ENCODE peak calls at places on chromosomes 12 and 14, in four cellular contexts. T is body of pancreas, Q is heart left ventricle, H is Peyer's patch. C is an unnamed sample. For H3K4me1, the result is how much of the 10 kb centered on the place peaks cover.

GRCh38 chr14:93496856-93497255 is 66.1 kb downstream of the UNC79 start:
- DNase-seq in T (no peak), Q (no peak), H (no peak), C (no peak)

GRCh38 chr12:53735556-53735955 is 8.3 kb upstream of the CALCOCO1 start:
- DNase-seq in T (peak), Q (peak), H (no peak), C (no peak)

GRCh38 chr14:40697221-40697620 is 909.5 kb upstream of the LRFN5 start:
- DNase-seq in T (no peak), Q (no peak), H (no peak), C (no peak)

GRCh38 chr12:79420146-79420618 is 270.6 kb downstream of the PAWR start:
- DNase-seq in T (peak), Q (no peak), H (no peak), C (no peak)

GRCh38 chr12:102406033-102406584 is 74.3 kb downstream of the IGF1 start:
- DNase-seq in T (peak), Q (peak), H (peak), C (no peak)

GRCh38 chr12:105878964-105879363 is 259.8 kb downstream of the NUAK1 start:
- DNase-seq in T (no peak), Q (no peak), H (no peak), C (no peak)

GRCh38 chr12:46165191-46165590 is 103.7 kb downstream of the SLC38A1 start:
- DNase-seq in T (no peak), Q (no peak), H (no peak), C (no peak)

GRCh38 chr12:69851976-69852375 is 26.9 kb downstream of the MYRFL start:
- DNase-seq in T (no peak), Q (no peak), H (no peak), C (no peak)

GRCh38 chr12:13282861-13283260 is 86.3 kb downstream of the EMP1 start:
- DNase-seq in T (no peak), Q (no peak), H (no peak), C (no peak)

GRCh38 chr14:20855652-20856291 is 35.4 kb upstream of the RNASE3 start:
- DNase-seq in T (peak), Q (peak), H (peak), C (no peak)

GRCh38 chr14:36981832-36982528 is 190.4 kb downstream of the SLC25A21 start:
- DNase-seq in T (no peak), Q (no peak), H (no peak), C (no peak)

GRCh38 chr14:103828315-103828967 is 18.9 kb downstream of the PPP1R13B start:
- DNase-seq in T (peak), Q (peak), H (no peak), C (no peak)

GRCh38 chr14:94636744-94637412 is 24.7 kb downstream of the SERPINA3 start:
- DNase-seq in T (no peak), Q (no peak), H (no peak), C (no peak)

GRCh38 chr12:47736877-47737676 is 11.8 kb upstream of the ENDOU start:
- DNase-seq in T (peak), Q (peak), H (peak), C (peak)

GRCh38 chr12:48192861-48193260 is 9.4 kb downstream of the CCDC184 start:
- DNase-seq in T (no peak), Q (no peak), H (no peak), C (no peak)

GRCh38 chr14:95361373-95362179 is 41.9 kb upstream of the CLMN start:
- DNase-seq in T (peak), Q (no peak), H (peak), C (no peak)

GRCh38 chr12:107847830-107848229 is 73.3 kb downstream of the ASCL4 start:
- DNase-seq in T (no peak), Q (no peak), H (no peak), C (no peak)

GRCh38 chr12:65511134-65511912 is 232.8 kb downstream of the MSRB3 start:
- DNase-seq in T (peak), Q (peak), H (no peak), C (no peak)

GRCh38 chr12:5254703-5255102 is 177.2 kb upstream of the NTF3 start:
- DNase-seq in T (no peak), Q (no peak), H (no peak), C (no peak)

GRCh38 chr12:76738824-76739579 is 24.9 kb upstream of the ZDHHC17 start:
- DNase-seq in T (no peak), Q (no peak), H (no peak), C (no peak)

GRCh38 chr14:73173092-73173735 is 36.9 kb downstream of the PSEN1 start:
- DNase-seq in T (no peak), Q (no peak), H (no peak), C (no peak)

GRCh38 chr12:118327381-118327780 is 45.3 kb downstream of the TAOK3 start:
- DNase-seq in T (no peak), Q (no peak), H (no peak), C (no peak)

GRCh38 chr12:68613209-68613904 is 2.7 kb downstream of the RAP1B start:
- DNase-seq in T (no peak), Q (no peak), H (peak), C (no peak)

GRCh38 chr12:121893901-121894540 is 5.4 kb downstream of the PSMD9 start:
- DNase-seq in T (peak), Q (no peak), H (no peak), C (no peak)

GRCh38 chr12:65988596-65988995 is 142.0 kb downstream of the LLPH start:
- DNase-seq in T (no peak), Q (no peak), H (no peak), C (no peak)

GRCh38 chr12:38823314-38823713 is 82.1 kb downstream of the CPNE8 start:
- DNase-seq in T (no peak), Q (no peak), H (no peak), C (no peak)

GRCh38 chr12:79444089-79444488 is 246.7 kb downstream of the PAWR start:
- DNase-seq in T (no peak), Q (no peak), H (no peak), C (no peak)

GRCh38 chr14:99510556-99511139 is 29.4 kb downstream of the CCNK start:
- DNase-seq in T (no peak), Q (no peak), H (no peak), C (no peak)

GRCh38 chr12:100936661-100937060 is 142.1 kb downstream of the ANO4 start:
- DNase-seq in T (no peak), Q (no peak), H (no peak), C (no peak)

GRCh38 chr14:76644875-76645518 is 116.3 kb upstream of the VASH1 start:
- DNase-seq in T (peak), Q (peak), H (peak), C (no peak)

GRCh38 chr14:106872619-106873446 is 1346.5 kb downstream of the TMEM121 start:
- DNase-seq in T (peak), Q (no peak), H (peak), C (no peak)

GRCh38 chr14:31024577-31025334 is 693 bp upstream of the AP4S1 start:
- DNase-seq in T (no peak), Q (no peak), H (no peak), C (no peak)

GRCh38 chr14:90544566-90544965 is 147.7 kb downstream of the CALM1 start:
- DNase-seq in T (no peak), Q (no peak), H (no peak), C (no peak)

GRCh38 chr14:74671789-74672188 is 41.1 kb downstream of the AREL1 start:
- DNase-seq in T (no peak), Q (no peak), H (no peak), C (no peak)

GRCh38 chr12:80170915-80171314 is 71.6 kb downstream of the OTOGL start:
- DNase-seq in T (no peak), Q (no peak), H (no peak), C (no peak)

GRCh38 chr12:66048843-66049537 is 81.6 kb downstream of the LLPH start:
- DNase-seq in T (no peak), Q (no peak), H (no peak), C (no peak)

GRCh38 chr12:16062611-16063010 is 151.5 kb downstream of the DERA start:
- DNase-seq in T (no peak), Q (no peak), H (no peak), C (no peak)

GRCh38 chr12:8989425-8989824 is at the start of gene KLRG1:
- DNase-seq in T (no peak), Q (no peak), H (no peak), C (no peak)

DNA sequence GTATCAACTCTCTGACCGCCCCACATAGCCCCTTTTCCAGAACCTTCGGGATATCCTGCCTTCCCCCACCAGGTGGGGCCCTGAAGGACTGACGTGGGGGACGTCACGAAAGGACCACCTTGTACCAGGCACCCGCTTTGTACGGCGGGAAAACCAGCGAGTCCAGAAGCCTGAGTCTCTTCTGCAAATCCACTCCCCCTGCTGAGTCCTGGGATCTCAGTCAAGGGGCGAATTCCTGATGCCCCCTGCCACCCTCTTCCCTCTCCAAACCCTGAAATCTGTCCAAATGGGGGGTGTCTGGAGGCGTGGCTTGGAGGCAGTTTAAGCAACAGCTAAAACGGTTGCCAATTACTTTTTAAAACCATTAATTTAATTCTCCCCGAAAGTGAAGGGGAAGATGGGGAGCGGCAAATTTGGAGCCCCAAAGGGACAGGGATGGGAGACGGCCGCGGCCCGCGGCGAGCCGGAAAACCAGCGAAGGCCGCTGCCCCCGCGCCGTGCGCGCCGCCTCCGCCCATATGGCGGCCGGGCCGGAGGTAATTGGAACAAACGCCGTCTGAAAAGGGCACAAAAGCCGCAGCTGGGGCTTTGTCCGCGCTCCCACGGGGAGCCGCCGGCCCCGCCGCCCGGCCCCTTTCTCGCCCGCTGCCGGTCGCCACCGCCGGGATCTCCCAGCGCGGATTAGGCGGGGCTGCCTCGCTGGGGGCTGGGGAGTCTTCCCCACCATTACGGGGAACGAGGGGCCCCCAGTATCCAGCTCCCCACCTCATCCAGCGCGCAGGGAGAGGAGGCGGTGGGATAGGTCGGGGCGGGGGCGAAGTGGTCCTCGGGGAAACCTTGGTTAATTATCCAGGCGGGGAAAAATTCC is 6.6 kb downstream of the LHX5 start:
- DNase-seq in T (no peak), Q (no peak), H (no peak), C (no peak)
- H3K4me1 ChIP-seq in T (under half), Q (half or more), H (under half), C (under half)

GRCh38 chr14:88668448-88669116 is 105.7 kb downstream of the ZC3H14 start:
- DNase-seq in T (no peak), Q (no peak), H (no peak), C (no peak)

GRCh38 chr14:88667555-88668273 is 104.9 kb downstream of the ZC3H14 start:
- DNase-seq in T (peak), Q (peak), H (peak), C (no peak)

DNA sequence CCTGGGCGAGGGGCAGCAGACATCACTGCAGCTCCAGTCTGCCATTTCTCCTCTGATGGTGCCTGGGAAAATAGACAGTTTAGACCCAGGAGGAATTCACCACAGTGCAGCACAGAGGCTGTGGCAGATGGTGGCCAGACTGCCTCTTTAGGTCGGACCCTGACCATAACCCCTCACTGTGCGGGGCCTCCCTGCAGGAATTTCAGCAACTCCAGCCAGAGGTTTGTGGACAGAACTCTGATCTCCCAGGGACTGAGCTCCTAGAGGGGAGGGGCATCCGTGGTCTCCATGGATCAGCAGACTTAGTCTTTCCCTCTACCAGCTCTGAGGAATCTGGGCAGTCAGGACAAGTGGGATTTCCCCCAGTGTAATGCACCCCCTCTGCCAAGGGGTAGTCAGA is 106.5 kb downstream of the ZC3H14 start:
- DNase-seq in T (no peak), Q (no peak), H (no peak), C (no peak)
- H3K4me1 ChIP-seq in T (under half), Q (under half), H (under half), C (under half)

GRCh38 chr12:57143454-57143853 is 4.0 kb downstream of the LRP1-AS start:
- DNase-seq in T (no peak), Q (peak), H (no peak), C (no peak)

GRCh38 chr12:57141249-57141648 is 6.2 kb downstream of the LRP1-AS start:
- DNase-seq in T (no peak), Q (peak), H (no peak), C (no peak)

GRCh38 chr12:57139796-57140649 is 7.4 kb downstream of the LRP1-AS start:
- DNase-seq in T (no peak), Q (peak), H (no peak), C (no peak)

GRCh38 chr12:57142727-57143126 is 4.7 kb downstream of the LRP1-AS start:
- DNase-seq in T (no peak), Q (peak), H (no peak), C (no peak)

GRCh38 chr12:57142121-57142520 is 5.3 kb downstream of the LRP1-AS start:
- DNase-seq in T (no peak), Q (peak), H (no peak), C (no peak)
- H3K4me1 ChIP-seq in T (under half), Q (under half), H (under half), C (under half)

GRCh38 chr12:52145941-52146821 is 45.6 kb downstream of the KRT80 start:
- DNase-seq in T (no peak), Q (no peak), H (no peak), C (no peak)

GRCh38 chr12:52146822-52147366 is 44.9 kb downstream of the KRT80 start:
- DNase-seq in T (peak), Q (no peak), H (no peak), C (no peak)

GRCh38 chr12:52147367-52147972 is 44.3 kb downstream of the KRT80 start:
- DNase-seq in T (peak), Q (peak), H (peak), C (peak)

GRCh38 chr12:52144512-52145227 is 47.1 kb downstream of the KRT80 start:
- DNase-seq in T (no peak), Q (no peak), H (no peak), C (no peak)

DNA sequence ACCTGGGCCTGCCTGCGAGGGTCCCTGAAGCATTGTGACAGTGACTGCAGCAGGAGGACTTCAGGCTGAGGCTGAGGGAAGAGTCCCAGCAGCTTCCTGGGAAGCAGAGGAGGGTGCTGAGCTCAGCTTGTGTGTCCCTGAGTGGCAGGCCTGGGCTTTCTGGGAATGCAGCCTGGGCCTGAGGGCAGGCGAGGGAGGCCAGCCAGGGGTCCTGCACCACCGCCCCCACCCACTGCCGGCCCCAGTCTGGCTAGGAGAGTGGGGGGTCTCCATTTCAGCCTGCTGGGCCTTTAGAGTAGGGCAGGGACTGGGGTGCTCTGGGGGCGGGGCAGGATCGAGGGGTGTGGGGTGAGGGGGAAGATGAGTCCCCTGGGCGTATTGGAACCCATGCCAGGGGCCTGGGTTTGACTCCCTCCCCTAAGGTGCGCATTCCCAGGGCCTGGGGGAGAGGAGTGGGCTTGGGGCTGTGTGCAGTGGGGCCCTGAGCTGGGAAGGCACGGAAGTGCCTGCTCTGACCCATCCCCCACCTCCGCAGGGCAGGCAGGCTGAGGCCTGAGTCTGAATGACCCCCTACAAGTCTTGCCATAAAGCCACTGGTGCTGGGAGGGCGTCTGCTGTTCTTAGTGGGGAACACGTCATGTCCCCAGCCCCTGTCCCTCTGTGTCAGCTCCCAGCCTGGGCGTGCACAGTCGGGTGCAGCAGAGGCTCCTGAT is 46.4 kb downstream of the KRT80 start:
- DNase-seq in T (no peak), Q (no peak), H (no peak), C (no peak)
- H3K4me1 ChIP-seq in T (under half), Q (under half), H (under half), C (half or more)

DNA sequence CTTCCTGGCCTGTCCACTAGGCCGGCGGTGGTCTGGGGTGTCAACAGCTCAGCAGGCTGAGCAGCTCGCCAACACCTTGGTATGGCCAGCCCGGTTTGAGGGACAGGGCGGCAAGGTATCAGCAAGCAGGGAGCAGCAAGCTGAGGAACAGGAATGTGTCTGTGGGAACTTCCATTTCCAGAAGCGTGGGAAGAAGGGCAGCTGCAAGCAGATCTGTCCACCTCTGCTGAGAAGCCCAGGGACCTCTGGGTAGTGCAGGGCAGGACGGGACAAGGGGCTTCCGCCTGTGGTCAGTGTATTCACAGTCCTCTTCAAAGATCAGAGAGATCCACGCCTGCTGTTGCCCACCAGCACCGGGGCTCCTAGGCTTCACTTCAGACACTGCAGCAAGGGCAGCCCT is 36.0 kb downstream of the ACTN1 start:
- DNase-seq in T (peak), Q (no peak), H (no peak), C (no peak)
- H3K4me1 ChIP-seq in T (half or more), Q (half or more), H (under half), C (half or more)

GRCh38 chr14:58730793-58731464 is 93.2 kb downstream of the DACT1 start:
- DNase-seq in T (no peak), Q (no peak), H (no peak), C (no peak)
- H3K4me1 ChIP-seq in T (under half), Q (under half), H (under half), C (under half)

C was measured in RWPE2.